ENCODE peak calls at places on chromosome 6, in six cellular contexts. One of them, this sample, is unnamed. For H3K4me1, the result is how much of the 10 kb centered on the place peaks cover.

GRCh38 chr6:161748535-161749386 is 474.9 kb upstream of the AGPAT4 start:
- DNase-seq in A549: peak
- DNase-seq in OCI-LY7: peak
- DNase-seq in GM12878: no peak
- DNase-seq in SK-N-SH: peak
- DNase-seq in IMR-90: no peak
- DNase-seq in this sample: no peak

GRCh38 chr6:49986551-49986950 is 17.1 kb upstream of the DEFB113 start:
- DNase-seq in SK-N-SH: no peak
- DNase-seq in GM12878: no peak
- DNase-seq in A549: no peak
- DNase-seq in OCI-LY7: no peak
- DNase-seq in IMR-90: no peak
- DNase-seq in this sample: no peak

GRCh38 chr6:149834513-149835481 is 29.4 kb downstream of the LRP11 start:
- DNase-seq in IMR-90: peak
- DNase-seq in A549: peak
- DNase-seq in SK-N-SH: peak
- DNase-seq in GM12878: no peak
- DNase-seq in OCI-LY7: peak
- DNase-seq in this sample: peak

GRCh38 chr6:19838442-19839236 is 1.5 kb downstream of the ID4 start:
- DNase-seq in GM12878: no peak
- DNase-seq in A549: peak
- DNase-seq in IMR-90: peak
- DNase-seq in OCI-LY7: peak
- DNase-seq in SK-N-SH: peak
- DNase-seq in this sample: no peak

GRCh38 chr6:25009351-25009750 is 73.6 kb upstream of the RIPOR2 start:
- DNase-seq in IMR-90: no peak
- DNase-seq in SK-N-SH: no peak
- DNase-seq in OCI-LY7: no peak
- DNase-seq in GM12878: no peak
- DNase-seq in A549: no peak
- DNase-seq in this sample: no peak

GRCh38 chr6:87350516-87350915 is 5.9 kb downstream of the C6orf163 start:
- DNase-seq in OCI-LY7: no peak
- DNase-seq in A549: no peak
- DNase-seq in GM12878: no peak
- DNase-seq in IMR-90: peak
- DNase-seq in SK-N-SH: no peak
- DNase-seq in this sample: no peak

GRCh38 chr6:170152111-170152926 is 138.6 kb downstream of the DLL1 start:
- DNase-seq in A549: no peak
- DNase-seq in OCI-LY7: no peak
- DNase-seq in SK-N-SH: no peak
- DNase-seq in IMR-90: no peak
- DNase-seq in GM12878: no peak
- DNase-seq in this sample: no peak

GRCh38 chr6:167695831-167696230 is 130.9 kb upstream of the AFDN start:
- DNase-seq in GM12878: no peak
- DNase-seq in SK-N-SH: no peak
- DNase-seq in A549: no peak
- DNase-seq in OCI-LY7: no peak
- DNase-seq in IMR-90: no peak
- DNase-seq in this sample: no peak

GRCh38 chr6:3381233-3382065 is 75.4 kb downstream of the SLC22A23 start:
- DNase-seq in IMR-90: no peak
- DNase-seq in OCI-LY7: no peak
- DNase-seq in GM12878: no peak
- DNase-seq in SK-N-SH: no peak
- DNase-seq in A549: no peak
- DNase-seq in this sample: no peak

GRCh38 chr6:99605074-99605726 is 1.4 kb upstream of the PRDM13 start:
- DNase-seq in OCI-LY7: peak
- DNase-seq in GM12878: no peak
- DNase-seq in IMR-90: no peak
- DNase-seq in A549: no peak
- DNase-seq in SK-N-SH: no peak
- DNase-seq in this sample: no peak

GRCh38 chr6:151773382-151773781 is 34.1 kb upstream of the ESR1 start:
- DNase-seq in OCI-LY7: no peak
- DNase-seq in SK-N-SH: no peak
- DNase-seq in A549: no peak
- DNase-seq in IMR-90: no peak
- DNase-seq in GM12878: no peak
- DNase-seq in this sample: no peak

GRCh38 chr6:150420428-150420827 is 51.6 kb downstream of the IYD start:
- DNase-seq in IMR-90: no peak
- DNase-seq in GM12878: no peak
- DNase-seq in A549: no peak
- DNase-seq in OCI-LY7: no peak
- DNase-seq in SK-N-SH: no peak
- DNase-seq in this sample: no peak

GRCh38 chr6:33570806-33571636 is 9.1 kb downstream of the BAK1 start:
- DNase-seq in SK-N-SH: peak
- DNase-seq in GM12878: peak
- DNase-seq in OCI-LY7: peak
- DNase-seq in IMR-90: peak
- DNase-seq in A549: peak
- DNase-seq in this sample: peak

GRCh38 chr6:108947114-108947854 is 99.1 kb downstream of the ARMC2 start:
- DNase-seq in IMR-90: peak
- DNase-seq in GM12878: no peak
- DNase-seq in OCI-LY7: no peak
- DNase-seq in SK-N-SH: peak
- DNase-seq in A549: peak
- DNase-seq in this sample: no peak

GRCh38 chr6:1393641-1394283 is 4.4 kb downstream of the FOXF2 start:
- DNase-seq in SK-N-SH: no peak
- DNase-seq in OCI-LY7: no peak
- DNase-seq in IMR-90: no peak
- DNase-seq in A549: no peak
- DNase-seq in GM12878: no peak
- DNase-seq in this sample: no peak

GRCh38 chr6:21235162-21235561 is 358.4 kb upstream of the SOX4 start:
- DNase-seq in A549: no peak
- DNase-seq in OCI-LY7: no peak
- DNase-seq in GM12878: no peak
- DNase-seq in IMR-90: no peak
- DNase-seq in SK-N-SH: no peak
- DNase-seq in this sample: no peak

GRCh38 chr6:151647871-151648639 is 154.2 kb downstream of the CCDC170 start:
- DNase-seq in GM12878: no peak
- DNase-seq in IMR-90: no peak
- DNase-seq in A549: peak
- DNase-seq in SK-N-SH: no peak
- DNase-seq in OCI-LY7: peak
- DNase-seq in this sample: no peak

GRCh38 chr6:145018027-145018426 is 717.3 kb downstream of the EPM2A start:
- DNase-seq in OCI-LY7: no peak
- DNase-seq in GM12878: no peak
- DNase-seq in SK-N-SH: no peak
- DNase-seq in IMR-90: no peak
- DNase-seq in A549: no peak
- DNase-seq in this sample: no peak

GRCh38 chr6:145012039-145012662 is 723.2 kb downstream of the EPM2A start:
- DNase-seq in A549: no peak
- DNase-seq in GM12878: no peak
- DNase-seq in OCI-LY7: no peak
- DNase-seq in IMR-90: peak
- DNase-seq in SK-N-SH: no peak
- DNase-seq in this sample: no peak

GRCh38 chr6:145017516-145017915 is 717.8 kb downstream of the EPM2A start:
- DNase-seq in GM12878: no peak
- DNase-seq in IMR-90: peak
- DNase-seq in A549: no peak
- DNase-seq in OCI-LY7: no peak
- DNase-seq in SK-N-SH: no peak
- DNase-seq in this sample: no peak

GRCh38 chr6:145017051-145017450 is 718.3 kb downstream of the EPM2A start:
- DNase-seq in SK-N-SH: no peak
- DNase-seq in OCI-LY7: no peak
- DNase-seq in GM12878: no peak
- DNase-seq in A549: no peak
- DNase-seq in IMR-90: no peak
- DNase-seq in this sample: no peak

GRCh38 chr6:145015739-145016558 is 719.4 kb downstream of the EPM2A start:
- DNase-seq in SK-N-SH: no peak
- DNase-seq in A549: peak
- DNase-seq in IMR-90: peak
- DNase-seq in GM12878: peak
- DNase-seq in OCI-LY7: no peak
- DNase-seq in this sample: no peak
- H3K4me2 ChIP-seq in SK-N-SH: peak
- H3K4me2 ChIP-seq in A549: peak
- H3K4me2 ChIP-seq in IMR-90: peak
- H3K4me2 ChIP-seq in GM12878: no peak
- H3K4me2 ChIP-seq in OCI-LY7: no peak
- H3K4me2 ChIP-seq in this sample: no peak

DNA sequence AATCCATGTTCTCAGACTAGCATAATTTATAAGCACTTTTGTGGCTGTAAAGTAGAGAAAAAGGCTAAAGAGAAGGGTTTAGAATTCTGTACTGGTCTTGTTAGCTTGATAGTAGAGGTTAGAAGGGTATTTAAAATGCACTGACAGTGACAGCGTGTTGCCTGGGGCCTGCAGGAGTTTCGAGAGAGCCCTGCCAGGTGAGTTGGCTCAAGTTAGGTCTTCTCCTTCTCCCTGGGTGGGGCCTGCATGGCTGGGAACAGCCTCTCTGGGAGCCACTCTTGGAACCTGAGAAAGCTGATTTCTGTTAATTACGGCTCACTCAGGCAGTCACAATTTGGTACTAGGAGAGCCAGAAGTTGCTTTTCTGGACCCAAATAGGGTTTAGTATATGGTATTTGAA is 103.7 kb downstream of the ARID1B start:
- DNase-seq in SK-N-SH: no peak
- DNase-seq in OCI-LY7: no peak
- DNase-seq in IMR-90: no peak
- DNase-seq in GM12878: no peak
- DNase-seq in A549: no peak
- DNase-seq in this sample: no peak
- H3K4me1 ChIP-seq in SK-N-SH: under half
- H3K4me1 ChIP-seq in OCI-LY7: half or more
- H3K4me1 ChIP-seq in IMR-90: under half
- H3K4me1 ChIP-seq in GM12878: under half
- H3K4me1 ChIP-seq in A549: under half
- H3K4me1 ChIP-seq in this sample: under half

GRCh38 chr6:133671376-133671775 is 217.5 kb upstream of the TCF21 start:
- DNase-seq in IMR-90: no peak
- DNase-seq in SK-N-SH: no peak
- DNase-seq in A549: no peak
- DNase-seq in OCI-LY7: no peak
- DNase-seq in GM12878: no peak
- DNase-seq in this sample: no peak
- H3K4me2 ChIP-seq in IMR-90: no peak
- H3K4me2 ChIP-seq in SK-N-SH: no peak
- H3K4me2 ChIP-seq in A549: no peak
- H3K4me2 ChIP-seq in OCI-LY7: no peak
- H3K4me2 ChIP-seq in GM12878: no peak
- H3K4me2 ChIP-seq in this sample: no peak

GRCh38 chr6:14912226-14912625 is 333.6 kb upstream of the JARID2 start:
- DNase-seq in OCI-LY7: no peak
- DNase-seq in GM12878: no peak
- DNase-seq in SK-N-SH: no peak
- DNase-seq in IMR-90: no peak
- DNase-seq in A549: no peak
- DNase-seq in this sample: no peak
- H3K4me1 ChIP-seq in OCI-LY7: under half
- H3K4me1 ChIP-seq in GM12878: under half
- H3K4me1 ChIP-seq in SK-N-SH: under half
- H3K4me1 ChIP-seq in IMR-90: under half
- H3K4me1 ChIP-seq in A549: under half
- H3K4me1 ChIP-seq in this sample: under half

GRCh38 chr6:154937306-154938244 is 57.5 kb upstream of the TIAM2 start:
- DNase-seq in A549: no peak
- DNase-seq in GM12878: no peak
- DNase-seq in OCI-LY7: no peak
- DNase-seq in SK-N-SH: no peak
- DNase-seq in IMR-90: peak
- DNase-seq in this sample: no peak
- H3K4me2 ChIP-seq in A549: no peak
- H3K4me2 ChIP-seq in GM12878: no peak
- H3K4me2 ChIP-seq in OCI-LY7: no peak
- H3K4me2 ChIP-seq in SK-N-SH: no peak
- H3K4me2 ChIP-seq in IMR-90: peak
- H3K4me2 ChIP-seq in this sample: no peak

DNA sequence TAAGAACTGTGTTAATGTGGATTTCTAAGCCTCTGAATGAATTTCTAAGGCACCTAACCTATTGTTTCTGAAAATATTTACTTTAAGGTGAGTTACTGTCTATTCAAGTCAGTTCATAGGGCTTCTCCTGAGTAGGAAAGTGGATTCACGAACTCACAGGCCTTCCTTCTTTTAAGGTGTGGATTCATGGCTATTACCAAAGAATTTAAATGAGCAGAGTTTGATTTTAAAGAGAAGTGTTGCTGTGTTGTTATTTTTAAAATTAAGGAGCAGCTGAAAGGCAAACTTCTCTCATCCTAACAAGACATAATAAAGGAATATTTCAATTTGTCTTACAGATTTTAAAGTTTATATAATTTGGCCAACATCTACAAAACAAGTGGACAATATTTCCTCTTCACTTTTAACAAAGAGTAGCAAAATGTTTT is 436 bp upstream of the TSPYL4 start:
- DNase-seq in GM12878: no peak
- DNase-seq in A549: no peak
- DNase-seq in SK-N-SH: no peak
- DNase-seq in IMR-90: no peak
- DNase-seq in OCI-LY7: no peak
- DNase-seq in this sample: no peak
- H3K4me1 ChIP-seq in GM12878: under half
- H3K4me1 ChIP-seq in A549: under half
- H3K4me1 ChIP-seq in SK-N-SH: under half
- H3K4me1 ChIP-seq in IMR-90: under half
- H3K4me1 ChIP-seq in OCI-LY7: under half
- H3K4me1 ChIP-seq in this sample: under half